ENCODE peak calls at places on chromosomes 11 and 22, in five cellular contexts. K is transverse colon, I is heart left ventricle, U is left lung, J is testis. A is an unnamed sample. For H3K27me3 and H3K36me3, the result is how much of the 10 kb centered on the place peaks cover.

GRCh38 chr11:55054723-55055122 is 207.2 kb upstream of the TRIM48 start:
- DNase-seq in K (no peak), I (no peak), U (no peak), J (no peak), A (no peak)

GRCh38 chr11:64745219-64745522 is 1.2 kb upstream of the RASGRP2 start:
- DNase-seq in K (peak), I (peak), U (peak), J (peak), A (peak)

GRCh38 chr11:116193321-116194114 is 579.3 kb downstream of the BUD13 start:
- DNase-seq in K (peak), I (peak), U (peak), J (peak), A (no peak)

GRCh38 chr11:126391970-126392637 is 36.6 kb downstream of the ST3GAL4 start:
- DNase-seq in K (no peak), I (no peak), U (peak), J (no peak), A (no peak)

GRCh38 chr11:11070976-11071375 is 213.1 kb upstream of the ZBED5 start:
- DNase-seq in K (no peak), I (no peak), U (no peak), J (no peak), A (no peak)

GRCh38 chr22:23128269-23129108 is 13.3 kb downstream of the RSPH14 start:
- DNase-seq in K (peak), I (peak), U (peak), J (peak), A (peak)

GRCh38 chr11:116504541-116505149 is 268.1 kb downstream of the BUD13 start:
- DNase-seq in K (no peak), I (no peak), U (no peak), J (no peak), A (no peak)

GRCh38 chr11:67310246-67311050 is 7.1 kb downstream of the SSH3 start:
- DNase-seq in K (no peak), I (no peak), U (peak), J (no peak), A (no peak)

GRCh38 chr11:75474878-75475766 is 42.1 kb upstream of the KLHL35 start:
- DNase-seq in K (peak), I (peak), U (peak), J (peak), A (peak)

GRCh38 chr11:112771847-112772246 is 189.4 kb upstream of the NCAM1 start:
- DNase-seq in K (no peak), I (no peak), U (no peak), J (no peak), A (no peak)

GRCh38 chr11:126317681-126318641 is 14.1 kb downstream of the DCPS start:
- DNase-seq in K (peak), I (peak), U (no peak), J (peak), A (no peak)

GRCh38 chr11:93219440-93219839 is 21.6 kb upstream of the SLC36A4 start:
- DNase-seq in K (no peak), I (no peak), U (no peak), J (no peak), A (no peak)

GRCh38 chr11:100832851-100833250 is 145.8 kb downstream of the ARHGAP42 start:
- DNase-seq in K (no peak), I (no peak), U (no peak), J (no peak), A (no peak)

GRCh38 chr11:129960216-129961214 is 42.1 kb downstream of the PRDM10 start:
- DNase-seq in K (no peak), I (no peak), U (no peak), J (no peak), A (peak)

GRCh38 chr22:47618611-47619010 is 856.2 kb downstream of the TBC1D22A start:
- DNase-seq in K (no peak), I (no peak), U (no peak), J (no peak), A (no peak)

GRCh38 chr11:46668480-46669085 is 31.8 kb downstream of the ARHGAP1 start:
- DNase-seq in K (no peak), I (no peak), U (no peak), J (no peak), A (no peak)

GRCh38 chr11:46665356-46665755 is 35.1 kb downstream of the ARHGAP1 start:
- DNase-seq in K (no peak), I (no peak), U (no peak), J (no peak), A (no peak)

GRCh38 chr11:46664612-46665011 is 35.8 kb downstream of the ARHGAP1 start:
- DNase-seq in K (no peak), I (no peak), U (no peak), J (peak), A (no peak)

GRCh38 chr11:46666516-46666915 is 33.9 kb downstream of the ARHGAP1 start:
- DNase-seq in K (no peak), I (no peak), U (no peak), J (no peak), A (no peak)

GRCh38 chr11:46666982-46667590 is 33.3 kb downstream of the ARHGAP1 start:
- DNase-seq in K (no peak), I (no peak), U (no peak), J (no peak), A (no peak)
- TF ChIP-seq CTCF in K (no peak), I (no peak), U (no peak), J (no peak), A (no peak)

GRCh38 chr11:45537617-45538016 is 127.8 kb downstream of the CHST1 start:
- DNase-seq in K (no peak), I (no peak), U (no peak), J (no peak), A (no peak)
- H3K27me3 ChIP-seq in K (under half), I (under half), U (under half), J (under half), A (under half)

GRCh38 chr11:119112314-119113020 is 5.3 kb downstream of the C2CD2L start:
- DNase-seq in K (no peak), I (no peak), U (no peak), J (no peak), A (no peak)

GRCh38 chr11:119115484-119116234 is 5.7 kb upstream of the HINFP start:
- DNase-seq in K (peak), I (peak), U (peak), J (peak), A (no peak)

GRCh38 chr11:119111361-119111925 is 4.3 kb downstream of the C2CD2L start:
- DNase-seq in K (no peak), I (no peak), U (no peak), J (no peak), A (no peak)

GRCh38 chr11:119114351-119114750 is 7.0 kb upstream of the HINFP start:
- DNase-seq in K (no peak), I (no peak), U (no peak), J (no peak), A (no peak)

DNA sequence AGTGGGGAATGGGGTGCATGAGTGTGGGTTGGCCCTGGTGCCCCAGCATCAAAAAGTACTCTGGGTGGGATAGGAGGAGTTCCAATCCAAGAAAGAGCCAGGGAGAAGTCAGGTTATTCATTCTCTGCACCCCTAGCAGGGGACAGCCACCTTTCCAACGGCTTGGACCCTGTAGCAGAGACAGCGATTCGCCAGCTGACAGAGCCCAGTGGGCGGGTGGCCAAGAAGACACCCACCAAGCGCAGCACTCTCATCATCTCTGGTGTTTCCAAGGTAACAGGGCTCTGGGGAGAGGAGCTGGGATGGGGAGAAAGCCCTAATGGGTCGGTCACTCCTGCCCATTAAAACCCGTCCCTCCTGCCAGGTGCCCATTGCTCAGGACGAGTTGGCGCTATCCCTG is 6.6 kb downstream of the C2CD2L start:
- DNase-seq in K (no peak), I (no peak), U (no peak), J (no peak), A (no peak)
- H3K36me3 ChIP-seq in K (under half), I (half or more), U (half or more), J (under half), A (under half)

DNA sequence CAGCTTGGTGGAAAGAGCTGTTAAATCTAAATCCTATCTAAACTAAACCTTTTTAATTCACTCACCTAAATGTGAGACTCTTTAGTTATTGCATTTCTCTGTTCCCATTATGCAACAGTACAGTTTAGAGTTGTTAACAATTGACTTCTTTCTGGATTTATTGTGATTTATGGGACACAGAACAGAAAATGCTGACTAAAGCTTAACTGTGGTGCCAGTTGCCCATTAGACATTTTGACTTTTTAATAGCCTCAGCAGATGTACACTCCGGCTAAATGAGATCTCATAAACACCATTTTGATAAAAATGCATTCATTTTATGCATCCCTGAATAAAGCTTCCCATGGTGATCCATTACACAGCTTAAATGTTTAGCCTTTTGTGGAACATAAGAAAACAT is 356.6 kb downstream of the CASP12 start:
- DNase-seq in K (no peak), I (no peak), U (no peak), J (no peak), A (no peak)
- TF ChIP-seq CTCF in K (no peak), I (no peak), U (no peak), J (no peak), A (no peak)

DNA sequence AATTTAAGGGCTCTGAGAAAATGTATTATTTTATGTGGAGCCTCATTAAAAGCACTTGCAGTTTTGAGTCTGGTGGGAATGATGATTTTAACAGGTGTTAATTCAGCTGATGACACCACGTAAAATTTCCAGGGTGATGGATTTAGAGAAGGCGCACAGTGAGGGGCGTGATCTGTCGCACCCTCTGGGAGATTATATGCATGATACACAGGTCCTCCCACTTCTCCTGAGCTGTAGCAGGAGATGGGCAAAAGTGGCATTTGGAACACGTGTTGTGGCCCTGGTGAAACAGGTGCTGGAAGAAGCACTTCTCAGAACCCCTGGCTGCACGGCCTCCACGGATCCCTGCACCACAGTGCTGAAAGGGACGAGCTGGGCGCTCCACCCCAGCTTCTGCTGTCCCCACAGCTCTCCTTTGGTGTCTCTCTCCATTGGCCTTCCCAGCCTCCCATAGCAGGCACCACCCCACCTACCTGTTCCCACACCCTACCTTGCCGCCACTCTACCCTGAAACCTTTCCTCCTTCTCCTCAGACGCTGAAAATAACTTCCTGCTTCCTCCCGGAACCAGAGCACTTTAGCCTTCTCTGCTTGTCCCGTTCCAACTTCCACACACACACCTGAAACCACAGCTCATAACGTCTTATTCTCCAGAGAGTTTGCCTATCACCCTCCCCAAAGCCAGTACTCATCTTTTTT is 6.9 kb upstream of the SORL1 start:
- DNase-seq in K (peak), I (no peak), U (no peak), J (no peak), A (peak)
- H3K27me3 ChIP-seq in K (under half), I (under half), U (under half), J (under half), A (under half)

DNA sequence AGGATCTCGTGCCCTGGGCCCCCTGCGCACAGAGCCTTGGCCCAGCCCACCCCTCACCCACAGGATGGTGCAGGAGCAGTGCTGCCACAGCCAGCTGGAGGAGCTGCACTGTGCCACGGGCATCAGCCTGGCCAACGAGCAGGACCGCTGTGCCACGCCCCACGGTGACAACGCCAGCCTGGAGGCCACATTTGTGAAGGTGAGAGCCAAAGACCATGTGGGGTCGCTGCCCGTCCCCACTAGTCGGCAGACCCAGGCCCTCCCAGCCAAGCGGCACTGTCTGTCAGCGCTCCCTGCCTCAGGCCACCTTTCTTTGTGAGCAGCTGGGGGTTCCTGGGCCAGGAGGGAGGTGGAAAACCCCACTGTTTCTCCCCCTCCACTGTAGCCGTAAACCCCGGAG is 22.8 kb downstream of the FBLN1 start:
- DNase-seq in K (no peak), I (no peak), U (no peak), J (no peak), A (no peak)
- H3K36me3 ChIP-seq in K (under half), I (under half), U (under half), J (under half), A (under half)

GRCh38 chr11:82775736-82776346 is 42.2 kb upstream of the FAM181B start:
- DNase-seq in K (peak), I (no peak), U (no peak), J (no peak), A (no peak)
- TF ChIP-seq CTCF in K (peak), I (peak), U (peak), J (no peak), A (peak)

GRCh38 chr11:125078516-125079140 is 15.5 kb downstream of the SLC37A2 start:
- DNase-seq in K (no peak), I (no peak), U (no peak), J (no peak), A (no peak)

GRCh38 chr11:125079878-125080530 is 16.9 kb downstream of the SLC37A2 start:
- DNase-seq in K (no peak), I (no peak), U (no peak), J (no peak), A (no peak)

GRCh38 chr11:125076378-125076945 is 13.4 kb downstream of the SLC37A2 start:
- DNase-seq in K (no peak), I (no peak), U (no peak), J (no peak), A (no peak)

GRCh38 chr11:125079151-125079877 is 16.2 kb downstream of the SLC37A2 start:
- DNase-seq in K (no peak), I (no peak), U (no peak), J (no peak), A (no peak)

GRCh38 chr11:125078016-125078415 is 14.9 kb downstream of the SLC37A2 start:
- DNase-seq in K (no peak), I (no peak), U (no peak), J (no peak), A (no peak)
- H3K27me3 ChIP-seq in K (under half), I (under half), U (under half), J (under half), A (under half)

GRCh38 chr22:49886346-49887073 is 31.7 kb downstream of the ALG12 start:
- DNase-seq in K (no peak), I (no peak), U (no peak), J (no peak), A (no peak)

GRCh38 chr22:49884075-49884474 is 30.4 kb downstream of the ZBED4 start:
- DNase-seq in K (no peak), I (no peak), U (no peak), J (no peak), A (no peak)

GRCh38 chr22:49884503-49885260 is 31.0 kb downstream of the ZBED4 start:
- DNase-seq in K (no peak), I (no peak), U (no peak), J (no peak), A (no peak)

GRCh38 chr22:49885881-49886280 is 32.2 kb downstream of the ZBED4 start:
- DNase-seq in K (no peak), I (no peak), U (no peak), J (no peak), A (no peak)

GRCh38 chr22:49885281-49885680 is 31.6 kb downstream of the ZBED4 start:
- DNase-seq in K (no peak), I (no peak), U (no peak), J (no peak), A (no peak)
- H3K36me3 ChIP-seq in K (under half), I (half or more), U (half or more), J (under half), A (under half)